ENCODE peak calls at places on chromosome 21, in seven cellular contexts. T is fibroblast of lung; H is colonic mucosa; Z is effector memory CD4-positive, alpha-beta T cell; F is RWPE2; S is CD8-positive, alpha-beta memory T cell; Q is body of pancreas. W is an unnamed sample. For H3K4me1, the result is how much of the 10 kb centered on the place peaks cover.

GRCh38 chr21:44666401-44667320 is at the start of gene KRTAP12-2:
- DNase-seq in S (no peak), H (no peak), Q (no peak), Z (no peak), F (no peak), T (no peak), W (no peak)

GRCh38 chr21:18529253-18529652 is 125.7 kb upstream of the TMPRSS15 start:
- DNase-seq in Z (no peak), T (peak), Q (no peak), F (no peak), S (no peak), H (no peak), W (no peak)

GRCh38 chr21:21137986-21138385 is 139.8 kb downstream of the NCAM2 start:
- DNase-seq in T (peak), F (no peak), Q (no peak), S (no peak), H (no peak), Z (no peak), W (no peak)

GRCh38 chr21:45403825-45404725 is 890 bp upstream of the COL18A1 start:
- DNase-seq in Q (peak), S (no peak), H (no peak), Z (no peak), T (peak), F (peak), W (peak)

GRCh38 chr21:36859744-36860501 is 106.5 kb downstream of the HLCS start:
- DNase-seq in H (peak), F (peak), T (peak), S (peak), Q (peak), Z (no peak), W (peak)

GRCh38 chr21:26169611-26170470 is 729 bp downstream of the APP start:
- DNase-seq in F (peak), Z (no peak), H (peak), T (peak), S (no peak), Q (peak), W (peak)

GRCh38 chr21:27406297-27407009 is 439.6 kb upstream of the ADAMTS5 start:
- DNase-seq in Z (no peak), H (no peak), S (no peak), T (peak), F (no peak), Q (no peak), W (no peak)

GRCh38 chr21:36803801-36804452 is 105.0 kb downstream of the SIM2 start:
- DNase-seq in F (no peak), Z (no peak), Q (no peak), T (no peak), H (no peak), S (no peak), W (no peak)

GRCh38 chr21:46667191-46667734 is 31.8 kb downstream of the PRMT2 start:
- DNase-seq in Q (no peak), Z (no peak), H (no peak), T (peak), S (no peak), F (no peak), W (no peak)

GRCh38 chr21:25871566-25871965 is 136.8 kb downstream of the GABPA start:
- DNase-seq in H (no peak), F (no peak), T (no peak), Z (no peak), S (no peak), Q (no peak), W (no peak)

GRCh38 chr21:30257773-30258172 is 25.0 kb downstream of the KRTAP24-1 start:
- DNase-seq in Z (no peak), S (no peak), F (no peak), Q (no peak), T (no peak), H (peak), W (no peak)

GRCh38 chr21:23968008-23968407 is 1639.3 kb downstream of the MRPL39 start:
- DNase-seq in T (no peak), Z (no peak), Q (peak), F (no peak), H (no peak), S (no peak), W (no peak)

GRCh38 chr21:43190544-43191340 is 21.9 kb downstream of the CRYAA start:
- DNase-seq in H (peak), S (no peak), Q (no peak), T (no peak), F (peak), Z (no peak), W (peak)

GRCh38 chr21:45607021-45607921 is 36.3 kb upstream of the PCBP3 start:
- DNase-seq in F (no peak), T (peak), H (no peak), Q (no peak), Z (peak), S (no peak), W (peak)

GRCh38 chr21:45556302-45556644 is 14.0 kb upstream of the SLC19A1 start:
- DNase-seq in T (no peak), F (no peak), Q (no peak), S (no peak), Z (no peak), H (no peak), W (no peak)

GRCh38 chr21:19950347-19950746 is 1047.9 kb upstream of the NCAM2 start:
- DNase-seq in T (no peak), S (no peak), F (no peak), Z (no peak), H (no peak), Q (no peak), W (no peak)

GRCh38 chr21:18155508-18156193 is 89.0 kb upstream of the CHODL start:
- DNase-seq in H (no peak), Z (no peak), F (no peak), S (peak), T (peak), Q (no peak), W (no peak)

GRCh38 chr21:46397211-46397905 is 61.3 kb upstream of the DIP2A start:
- DNase-seq in H (no peak), Q (no peak), T (no peak), F (no peak), Z (no peak), S (no peak), W (no peak)

GRCh38 chr21:44300262-44300959 is 558 bp downstream of the PFKL start:
- DNase-seq in S (peak), H (peak), F (no peak), Q (peak), Z (peak), T (peak), W (peak)

GRCh38 chr21:26814374-26814773 is 30.8 kb downstream of the ADAMTS1 start:
- DNase-seq in Q (no peak), Z (no peak), F (no peak), T (no peak), S (no peak), H (no peak), W (no peak)

GRCh38 chr21:20739421-20739820 is 258.8 kb upstream of the NCAM2 start:
- DNase-seq in F (no peak), T (no peak), Z (no peak), S (no peak), H (no peak), Q (no peak), W (no peak)

GRCh38 chr21:43303240-43304178 is 123.4 kb downstream of the SIK1 start:
- DNase-seq in Z (no peak), F (peak), S (no peak), H (no peak), T (no peak), Q (no peak), W (peak)

GRCh38 chr21:45098867-45099266 is 24.5 kb downstream of the ADARB1 start:
- DNase-seq in F (no peak), T (no peak), Z (no peak), Q (no peak), H (no peak), S (no peak), W (no peak)

GRCh38 chr21:37758997-37759396 is 157.3 kb downstream of the KCNJ6 start:
- DNase-seq in H (peak), S (no peak), F (no peak), Q (peak), Z (no peak), T (peak), W (no peak)

GRCh38 chr21:25925936-25926335 is 191.2 kb downstream of the GABPA start:
- DNase-seq in S (no peak), Q (peak), T (peak), H (no peak), F (no peak), Z (no peak), W (no peak)

GRCh38 chr21:17514124-17514481 is 1.3 kb downstream of the CXADR start:
- DNase-seq in H (no peak), T (peak), F (no peak), Q (no peak), S (no peak), Z (no peak), W (no peak)

GRCh38 chr21:45590246-45590725 is 48.0 kb upstream of the SLC19A1 start:
- DNase-seq in Q (peak), Z (peak), H (peak), S (peak), F (no peak), T (peak), W (peak)

GRCh38 chr21:44925027-44925755 is 4.5 kb upstream of the ITGB2 start:
- DNase-seq in Q (no peak), F (no peak), H (no peak), T (peak), Z (no peak), S (peak), W (no peak)

DNA sequence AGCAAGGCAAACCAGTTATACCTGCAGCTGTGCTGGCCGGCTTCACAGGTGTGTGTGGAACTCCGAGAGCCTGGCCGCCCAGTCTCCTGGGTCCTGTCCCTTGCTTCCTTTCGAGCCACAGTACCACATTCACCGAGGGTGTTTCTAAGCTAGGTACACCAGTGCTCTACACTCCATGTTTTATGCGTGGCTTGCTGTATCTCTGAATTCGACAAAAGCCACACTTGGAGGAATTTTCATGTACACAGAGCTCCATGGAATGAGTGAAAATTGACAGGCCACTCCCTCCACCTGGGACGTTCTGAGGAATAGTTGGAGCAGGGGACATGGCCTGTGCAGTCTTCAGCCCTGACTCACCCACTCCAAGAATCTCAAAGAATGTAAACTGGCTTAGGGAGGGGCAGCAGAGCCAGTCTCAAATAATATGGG is 14.0 kb downstream of the ETS2 start:
- DNase-seq in T (peak), Z (no peak), S (no peak), H (peak), F (no peak), Q (no peak), W (no peak)
- H3K4me1 ChIP-seq in T (under half), Z (under half), S (under half), H (under half), F (under half), Q (under half), W (under half)

DNA sequence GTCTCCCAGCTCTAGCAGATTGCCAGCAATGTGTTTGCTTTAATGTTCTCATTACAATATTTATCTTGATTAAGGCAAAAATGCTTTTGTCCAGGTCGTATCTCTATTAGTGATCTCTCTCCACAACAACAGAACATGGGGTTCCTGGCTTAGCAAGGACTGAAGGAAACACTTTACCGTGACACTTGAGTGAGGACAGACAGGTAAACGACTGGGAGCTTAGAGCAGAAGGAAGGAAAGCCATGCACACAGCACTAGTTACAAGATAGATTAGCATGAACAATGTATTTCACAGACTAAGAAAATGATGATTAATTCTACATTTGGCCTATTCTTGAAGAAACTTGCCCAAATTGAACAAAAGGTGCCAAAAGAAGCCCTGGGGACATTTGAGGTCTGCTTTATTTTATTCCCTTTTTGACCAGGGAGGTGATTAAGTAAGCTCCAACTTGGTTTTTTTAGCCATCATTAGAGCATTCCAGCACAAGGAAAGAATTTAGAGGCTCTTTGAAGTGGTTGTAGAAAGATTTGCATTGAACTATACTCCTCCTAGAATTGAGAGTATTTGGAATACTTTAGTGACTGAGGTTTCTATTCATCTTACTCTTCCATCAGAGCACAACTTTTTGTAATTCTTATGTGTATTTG is 248.5 kb downstream of the USP25 start:
- DNase-seq in T (peak), S (no peak), H (no peak), Q (no peak), Z (no peak), F (no peak), W (no peak)
- H3K4me1 ChIP-seq in T (under half), S (under half), H (under half), Q (under half), Z (under half), F (under half), W (under half)

GRCh38 chr21:41767606-41768370 is 936 bp upstream of the RIPK4 start:
- DNase-seq in S (no peak), Q (no peak), Z (no peak), T (peak), F (peak), H (no peak), W (peak)
- H3K4me1 ChIP-seq in S (under half), Q (half or more), Z (under half), T (under half), F (under half), H (under half), W (under half)

GRCh38 chr21:33386222-33386784 is 16.9 kb upstream of the IFNGR2 start:
- DNase-seq in T (no peak), S (no peak), Q (no peak), Z (no peak), F (no peak), H (no peak), W (no peak)

GRCh38 chr21:33383056-33383888 is 19.9 kb upstream of the IFNGR2 start:
- DNase-seq in T (peak), H (peak), F (peak), S (peak), Z (peak), Q (peak), W (peak)

GRCh38 chr21:33380483-33380998 is 22.7 kb upstream of the IFNGR2 start:
- DNase-seq in S (peak), T (peak), H (peak), F (peak), Z (peak), Q (peak), W (peak)

GRCh38 chr21:33388188-33388587 is 15.0 kb upstream of the IFNGR2 start:
- DNase-seq in Z (no peak), T (no peak), Q (no peak), F (no peak), S (no peak), H (no peak), W (peak)

DNA sequence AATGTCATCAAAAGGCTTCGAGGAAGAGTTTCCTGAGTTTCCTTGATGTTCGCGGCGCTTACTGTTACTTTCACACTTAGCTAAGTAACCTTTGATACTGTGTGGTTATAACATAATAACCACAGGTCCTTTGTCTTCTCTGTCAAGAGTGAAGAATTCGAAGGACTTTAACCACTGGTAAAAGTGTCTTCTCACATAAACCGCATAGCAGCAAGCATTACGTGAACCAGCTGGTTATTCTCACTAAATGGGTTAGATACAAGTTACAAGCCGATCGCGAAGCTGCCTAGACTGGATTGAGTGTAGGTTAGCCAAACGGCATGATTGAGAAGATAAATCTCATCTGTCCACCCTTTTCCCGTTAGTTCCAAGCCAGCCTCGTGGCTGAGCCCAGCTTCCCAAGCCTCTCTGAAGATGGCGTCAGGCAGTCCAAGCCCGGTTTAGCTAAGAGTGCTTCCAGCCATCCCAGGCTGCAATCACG is 18.3 kb upstream of the IFNGR2 start:
- DNase-seq in T (peak), Z (no peak), Q (no peak), S (peak), H (no peak), F (no peak), W (peak)
- H3K4me1 ChIP-seq in T (under half), Z (under half), Q (under half), S (half or more), H (under half), F (under half), W (under half)

DNA sequence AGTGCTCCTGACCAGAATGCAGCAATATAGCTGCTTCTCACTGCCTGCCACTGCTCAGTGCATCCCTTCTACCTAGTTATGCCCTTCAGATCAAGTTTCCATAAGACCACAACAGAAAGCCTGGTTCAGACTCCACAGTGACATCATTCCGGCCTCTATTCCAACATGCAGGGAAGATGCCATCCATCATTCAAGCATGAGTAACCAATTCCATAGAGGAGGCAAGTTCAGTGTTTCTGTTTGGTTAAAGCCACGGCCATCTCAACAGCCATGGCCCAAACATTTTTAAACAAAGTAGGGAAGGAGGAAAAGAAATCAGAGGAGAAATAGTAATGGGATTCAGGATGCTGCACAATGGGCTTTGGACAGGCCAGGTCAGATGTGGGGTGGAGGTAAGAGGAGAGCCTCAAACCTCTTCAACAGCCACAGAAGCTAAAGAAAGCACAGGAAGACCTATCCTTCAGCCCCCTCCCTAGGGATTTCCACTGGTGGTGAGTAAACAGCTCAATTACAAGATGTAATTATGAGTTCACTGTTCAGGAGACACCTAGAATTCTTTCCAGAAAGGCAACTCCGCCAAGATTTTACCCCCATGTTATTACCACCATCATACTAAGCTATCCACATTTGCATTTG is 484.9 kb downstream of the SETD4 start:
- DNase-seq in S (no peak), H (no peak), Q (no peak), F (no peak), Z (no peak), T (peak), W (no peak)
- H3K4me1 ChIP-seq in S (under half), H (under half), Q (under half), F (under half), Z (under half), T (under half), W (under half)

GRCh38 chr21:34981793-34982192 is 67.3 kb downstream of the RUNX1 start:
- DNase-seq in H (no peak), S (no peak), Q (no peak), T (no peak), F (no peak), Z (no peak), W (no peak)

GRCh38 chr21:34983680-34984086 is 65.4 kb downstream of the RUNX1 start:
- DNase-seq in F (no peak), Q (no peak), T (peak), S (peak), H (no peak), Z (no peak), W (no peak)

GRCh38 chr21:34986561-34987533 is 62.3 kb downstream of the RUNX1 start:
- DNase-seq in F (no peak), S (peak), T (peak), H (no peak), Q (no peak), Z (peak), W (no peak)

GRCh38 chr21:34987673-34988072 is 61.4 kb downstream of the RUNX1 start:
- DNase-seq in H (no peak), T (no peak), F (no peak), Q (no peak), Z (no peak), S (no peak), W (no peak)

DNA sequence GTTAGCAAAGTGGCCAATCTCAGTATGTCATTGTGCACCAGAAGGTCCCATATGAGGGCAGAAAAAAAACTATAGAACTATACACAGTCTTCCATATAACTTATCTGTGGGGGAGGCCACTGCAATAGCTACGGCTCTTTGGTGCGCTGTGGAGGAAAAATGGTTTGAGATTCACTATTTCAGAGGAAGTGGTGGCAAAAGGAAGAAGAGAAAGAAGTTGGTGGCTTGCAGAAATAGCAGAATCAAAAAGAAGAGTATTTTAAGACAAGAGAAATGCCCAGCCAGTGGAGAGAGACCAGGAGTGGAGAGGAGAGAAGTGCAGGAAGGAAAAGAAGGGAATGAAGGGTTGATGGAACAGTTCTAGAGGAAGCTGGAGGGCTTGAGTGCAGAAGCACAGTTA is 64.7 kb downstream of the RUNX1 start:
- DNase-seq in F (no peak), T (no peak), Q (no peak), S (no peak), Z (no peak), H (no peak), W (no peak)
- H3K4me1 ChIP-seq in F (under half), T (under half), Q (under half), S (half or more), Z (half or more), H (under half), W (under half)

DNA sequence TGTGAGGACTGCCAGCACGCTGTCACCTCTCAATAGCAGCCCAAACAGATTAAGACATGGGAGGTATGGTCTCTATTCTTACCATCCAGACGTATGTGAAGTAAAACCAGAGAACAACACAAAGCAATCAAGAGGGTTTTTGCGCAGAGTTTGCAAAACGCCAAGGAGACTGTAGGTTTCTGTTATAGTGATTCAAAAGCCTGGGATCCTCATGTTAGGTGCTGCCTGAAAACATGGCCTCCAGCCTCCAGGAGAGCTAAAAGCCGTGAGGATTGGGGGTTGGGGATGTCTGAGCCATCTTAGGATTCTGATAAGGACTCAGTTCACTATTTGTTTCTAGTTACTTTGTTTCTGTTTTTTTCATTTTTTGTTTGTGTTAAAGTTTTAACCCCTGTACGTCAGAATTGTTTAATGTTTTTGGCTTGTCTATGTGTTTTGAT is 4.2 kb upstream of the CCT8 start:
- DNase-seq in Q (peak), H (peak), T (peak), F (no peak), Z (no peak), S (no peak), W (no peak)
- H3K4me1 ChIP-seq in Q (under half), H (under half), T (under half), F (under half), Z (under half), S (under half), W (under half)

W was measured in kidney.